ENCODE peak calls at places on chromosomes 16 and 17, in four cellular contexts. One of them, this sample, is unnamed.

GRCh38 chr16:1823821-1824220 is 2.8 kb downstream of the HAGH start:
- DNase-seq in germinal center: no peak
- DNase-seq in T-helper 2 cell: peak
- DNase-seq in cardiac muscle cell: peak
- DNase-seq in this sample: no peak

GRCh38 chr17:47959825-47960655 is 2.4 kb upstream of the PRR15L start:
- DNase-seq in germinal center: no peak
- DNase-seq in T-helper 2 cell: no peak
- DNase-seq in cardiac muscle cell: no peak
- DNase-seq in this sample: no peak

GRCh38 chr16:53893731-53894435 is 189.9 kb downstream of the FTO start:
- DNase-seq in germinal center: no peak
- DNase-seq in T-helper 2 cell: no peak
- DNase-seq in cardiac muscle cell: no peak
- DNase-seq in this sample: no peak

GRCh38 chr17:64016248-64016784 is 4.1 kb downstream of the ICAM2 start:
- DNase-seq in germinal center: no peak
- DNase-seq in T-helper 2 cell: peak
- DNase-seq in cardiac muscle cell: no peak
- DNase-seq in this sample: no peak

GRCh38 chr16:9119795-9120194 is 28.4 kb downstream of the HAPSTR1 start:
- DNase-seq in germinal center: no peak
- DNase-seq in T-helper 2 cell: no peak
- DNase-seq in cardiac muscle cell: no peak
- DNase-seq in this sample: no peak

GRCh38 chr16:716250-716607 is 1.3 kb downstream of the METRN start:
- DNase-seq in germinal center: no peak
- DNase-seq in T-helper 2 cell: no peak
- DNase-seq in cardiac muscle cell: peak
- DNase-seq in this sample: no peak

GRCh38 chr17:31571124-31571892 is 179.8 kb downstream of the RAB11FIP4 start:
- DNase-seq in germinal center: no peak
- DNase-seq in T-helper 2 cell: no peak
- DNase-seq in cardiac muscle cell: no peak
- DNase-seq in this sample: no peak

GRCh38 chr17:31074772-31075538 is 19.8 kb upstream of the NF1 start:
- DNase-seq in germinal center: no peak
- DNase-seq in T-helper 2 cell: no peak
- DNase-seq in cardiac muscle cell: peak
- DNase-seq in this sample: no peak

GRCh38 chr17:69575346-69575761 is 160.9 kb downstream of the MAP2K6 start:
- DNase-seq in germinal center: no peak
- DNase-seq in T-helper 2 cell: no peak
- DNase-seq in cardiac muscle cell: no peak
- DNase-seq in this sample: no peak

GRCh38 chr17:489758-490329 is 137.2 kb upstream of the RPH3AL start:
- DNase-seq in germinal center: peak
- DNase-seq in T-helper 2 cell: peak
- DNase-seq in cardiac muscle cell: peak
- DNase-seq in this sample: peak

GRCh38 chr16:19583665-19584300 is 28.3 kb downstream of the VPS35L start:
- DNase-seq in germinal center: peak
- DNase-seq in T-helper 2 cell: peak
- DNase-seq in cardiac muscle cell: peak
- DNase-seq in this sample: no peak